ENCODE peak calls at places on chromosomes 2 and 18, in six cellular contexts. H is iPS DF 19.7; E is astrocyte; I is EH; J is Jurkat, Clone E6-1; C is cardiac fibroblast. Y is an unnamed sample.

GRCh38 chr18:49319590-49319989 is 140.9 kb downstream of the DYM start:
- DNase-seq in H (peak), E (no peak), I (peak), J (no peak), C (no peak), Y (no peak)

GRCh38 chr2:160294339-160294803 is 94.3 kb upstream of the ITGB6 start:
- DNase-seq in H (no peak), E (peak), I (peak), J (no peak), C (peak), Y (peak)

GRCh38 chr18:61833387-61833786 is 59.4 kb downstream of the RNF152 start:
- DNase-seq in H (no peak), E (peak), I (peak), J (peak), C (peak), Y (no peak)

GRCh38 chr2:84290537-84290936 is 168.5 kb downstream of the SUCLG1 start:
- DNase-seq in H (no peak), E (no peak), I (no peak), J (peak), C (no peak), Y (peak)

GRCh38 chr2:152729844-152730243 is 11.4 kb downstream of the ARL6IP6 start:
- DNase-seq in H (no peak), E (no peak), I (no peak), J (no peak), C (no peak), Y (no peak)

GRCh38 chr2:107992069-107992468 is 5.7 kb downstream of the SLC5A7 start:
- DNase-seq in H (no peak), E (no peak), I (no peak), J (no peak), C (peak), Y (no peak)

GRCh38 chr2:231810905-231811304 is 24.7 kb downstream of the COPS7B start:
- DNase-seq in H (no peak), E (peak), I (peak), J (no peak), C (peak), Y (no peak)

GRCh38 chr18:24095976-24096375 is 42.9 kb upstream of the CABYR start:
- DNase-seq in H (no peak), E (no peak), I (peak), J (no peak), C (peak), Y (no peak)

GRCh38 chr18:47413327-47413726 is 161.9 kb upstream of the SKOR2 start:
- DNase-seq in H (no peak), E (no peak), I (peak), J (no peak), C (no peak), Y (no peak)

GRCh38 chr2:157336137-157336721 is 10.6 kb upstream of the ERMN start:
- DNase-seq in H (no peak), E (no peak), I (peak), J (peak), C (peak), Y (peak)

GRCh38 chr2:47300609-47301276 is 102.2 kb upstream of the MSH2 start:
- DNase-seq in H (no peak), E (no peak), I (no peak), J (no peak), C (no peak), Y (no peak)

GRCh38 chr2:163132850-163133249 is 294.3 kb upstream of the KCNH7 start:
- DNase-seq in H (no peak), E (peak), I (peak), J (peak), C (peak), Y (no peak)

GRCh38 chr18:62863629-62864028 is 148.3 kb downstream of the PHLPP1 start:
- DNase-seq in H (no peak), E (peak), I (peak), J (no peak), C (peak), Y (no peak)

GRCh38 chr2:238439093-238439849 is 12.5 kb downstream of the ASB1 start:
- DNase-seq in H (no peak), E (peak), I (peak), J (no peak), C (peak), Y (peak)

GRCh38 chr2:176680916-176681315 is 411.7 kb downstream of the MTX2 start:
- DNase-seq in H (no peak), E (no peak), I (peak), J (no peak), C (peak), Y (no peak)

GRCh38 chr2:149080104-149080503 is 41.6 kb downstream of the LYPD6B start:
- DNase-seq in H (no peak), E (no peak), I (peak), J (no peak), C (no peak), Y (no peak)

GRCh38 chr2:181741756-181742155 is 61.4 kb upstream of the NEUROD1 start:
- DNase-seq in H (no peak), E (peak), I (peak), J (no peak), C (peak), Y (no peak)

GRCh38 chr18:75105551-75106254 is 103.2 kb downstream of the PTGR3 start:
- DNase-seq in H (no peak), E (no peak), I (no peak), J (no peak), C (no peak), Y (peak)

GRCh38 chr18:6994719-6995430 is 122.7 kb downstream of the LAMA1 start:
- DNase-seq in H (no peak), E (peak), I (peak), J (no peak), C (no peak), Y (no peak)

GRCh38 chr2:99865818-99866676 is 276.3 kb downstream of the AFF3 start:
- DNase-seq in H (no peak), E (peak), I (peak), J (no peak), C (no peak), Y (no peak)

GRCh38 chr2:3189076-3189591 is 188.5 kb downstream of the EIPR1 start:
- DNase-seq in H (no peak), E (no peak), I (no peak), J (no peak), C (peak), Y (no peak)

GRCh38 chr18:32056613-32057358 is 34.9 kb upstream of the RNF138 start:
- DNase-seq in H (no peak), E (no peak), I (no peak), J (no peak), C (no peak), Y (no peak)

GRCh38 chr2:49490710-49491109 is 336.4 kb upstream of the FSHR start:
- DNase-seq in H (peak), E (no peak), I (peak), J (peak), C (peak), Y (peak)

GRCh38 chr2:113212245-113213060 is 38.7 kb downstream of the PSD4 start:
- DNase-seq in H (no peak), E (no peak), I (no peak), J (no peak), C (no peak), Y (peak)

GRCh38 chr2:85536479-85536878 is 2.5 kb upstream of the MAT2A start:
- DNase-seq in H (no peak), E (peak), I (peak), J (no peak), C (peak), Y (no peak)

GRCh38 chr2:107735206-107735605 is 91.5 kb upstream of the RGPD4 start:
- DNase-seq in H (no peak), E (no peak), I (no peak), J (no peak), C (no peak), Y (no peak)

GRCh38 chr2:113064898-113065297 is 2.9 kb upstream of the IL1F10 start:
- DNase-seq in H (no peak), E (no peak), I (no peak), J (no peak), C (no peak), Y (no peak)

GRCh38 chr2:20584637-20585321 is 66.1 kb downstream of the HS1BP3 start:
- DNase-seq in H (peak), E (peak), I (peak), J (no peak), C (peak), Y (peak)

GRCh38 chr2:38174646-38175096 is 98.7 kb upstream of the CYP1B1 start:
- DNase-seq in H (no peak), E (peak), I (peak), J (no peak), C (peak), Y (no peak)

GRCh38 chr18:79413426-79413825 is 17.7 kb downstream of the NFATC1 start:
- DNase-seq in H (no peak), E (no peak), I (no peak), J (no peak), C (no peak), Y (no peak)

GRCh38 chr2:48572797-48573196 is 42.8 kb downstream of the STON1 start:
- DNase-seq in H (no peak), E (no peak), I (no peak), J (no peak), C (no peak), Y (no peak)

GRCh38 chr2:197946562-197946961 is 142.2 kb downstream of the PLCL1 start:
- DNase-seq in H (peak), E (no peak), I (no peak), J (no peak), C (peak), Y (no peak)

GRCh38 chr2:9107168-9108025 is 99.2 kb upstream of the ASAP2 start:
- DNase-seq in H (no peak), E (peak), I (no peak), J (no peak), C (no peak), Y (no peak)

GRCh38 chr2:26727641-26728561 is 35.4 kb downstream of the KCNK3 start:
- DNase-seq in H (no peak), E (no peak), I (no peak), J (no peak), C (peak), Y (no peak)

GRCh38 chr18:77071711-77072292 is 60.8 kb downstream of the MBP start:
- DNase-seq in H (no peak), E (peak), I (peak), J (no peak), C (peak), Y (no peak)

Y was measured in testis.